ENCODE peak calls at places on chromosome 15, in ten cellular contexts. One of them, this sample, is unnamed.
A peak's percentile ranks its signal among the peaks of the same experiment; 100 is the strongest.

GRCh38 chr15:45230246-45230965 is 21.6 kb upstream of the SLC28A2 start:
- DNase-seq in body of pancreas: no peak
- DNase-seq in cardiac muscle cell: no peak
- DNase-seq in fibroblast of lung: no peak
- DNase-seq in upper lobe of right lung: no peak
- DNase-seq in psoas muscle: no peak
- DNase-seq in tibial artery: no peak
- DNase-seq in OCI-LY7: no peak
- DNase-seq in kidney epithelial cell: no peak
- DNase-seq in neural progenitor cell: no peak
- DNase-seq in this sample: no peak

GRCh38 chr15:74264081-74264501 is 28.0 kb downstream of the CCDC33 start:
- DNase-seq in kidney epithelial cell: no peak
- DNase-seq in cardiac muscle cell: no peak
- DNase-seq in body of pancreas: no peak
- DNase-seq in tibial artery: no peak
- DNase-seq in fibroblast of lung: no peak
- DNase-seq in OCI-LY7: no peak
- DNase-seq in upper lobe of right lung: no peak
- DNase-seq in neural progenitor cell: peak; percentile 43
- DNase-seq in psoas muscle: no peak
- DNase-seq in this sample: no peak

GRCh38 chr15:98221144-98221543 is 260.6 kb downstream of the ARRDC4 start:
- DNase-seq in body of pancreas: no peak
- DNase-seq in fibroblast of lung: no peak
- DNase-seq in kidney epithelial cell: no peak
- DNase-seq in tibial artery: no peak
- DNase-seq in upper lobe of right lung: no peak
- DNase-seq in neural progenitor cell: no peak
- DNase-seq in psoas muscle: no peak
- DNase-seq in OCI-LY7: no peak
- DNase-seq in cardiac muscle cell: no peak
- DNase-seq in this sample: no peak

GRCh38 chr15:31438601-31439265 is 112.1 kb downstream of the KLF13 start:
- DNase-seq in tibial artery: no peak
- DNase-seq in psoas muscle: no peak
- DNase-seq in neural progenitor cell: no peak
- DNase-seq in fibroblast of lung: no peak
- DNase-seq in kidney epithelial cell: no peak
- DNase-seq in upper lobe of right lung: peak; percentile 83
- DNase-seq in cardiac muscle cell: no peak
- DNase-seq in body of pancreas: no peak
- DNase-seq in OCI-LY7: no peak
- DNase-seq in this sample: no peak

GRCh38 chr15:29859293-29859692 is 37.0 kb upstream of the TJP1 start:
- DNase-seq in psoas muscle: no peak
- DNase-seq in OCI-LY7: no peak
- DNase-seq in fibroblast of lung: no peak
- DNase-seq in body of pancreas: no peak
- DNase-seq in tibial artery: no peak
- DNase-seq in neural progenitor cell: no peak
- DNase-seq in kidney epithelial cell: no peak
- DNase-seq in cardiac muscle cell: no peak
- DNase-seq in upper lobe of right lung: no peak
- DNase-seq in this sample: no peak

GRCh38 chr15:93049914-93050534 is 39.0 kb downstream of the RGMA start:
- DNase-seq in OCI-LY7: no peak
- DNase-seq in upper lobe of right lung: no peak
- DNase-seq in psoas muscle: no peak
- DNase-seq in fibroblast of lung: no peak
- DNase-seq in tibial artery: no peak
- DNase-seq in cardiac muscle cell: no peak
- DNase-seq in body of pancreas: no peak
- DNase-seq in neural progenitor cell: no peak
- DNase-seq in kidney epithelial cell: no peak
- DNase-seq in this sample: no peak

GRCh38 chr15:99057697-99058420 is 47.0 kb upstream of the SYNM start:
- DNase-seq in upper lobe of right lung: no peak
- DNase-seq in OCI-LY7: no peak
- DNase-seq in body of pancreas: no peak
- DNase-seq in kidney epithelial cell: no peak
- DNase-seq in psoas muscle: no peak
- DNase-seq in tibial artery: no peak
- DNase-seq in cardiac muscle cell: no peak
- DNase-seq in neural progenitor cell: no peak
- DNase-seq in fibroblast of lung: no peak
- DNase-seq in this sample: peak; percentile 30

GRCh38 chr15:88574062-88574461 is 27.6 kb upstream of the DET1 start:
- DNase-seq in tibial artery: no peak
- DNase-seq in fibroblast of lung: no peak
- DNase-seq in cardiac muscle cell: no peak
- DNase-seq in neural progenitor cell: no peak
- DNase-seq in OCI-LY7: no peak
- DNase-seq in psoas muscle: no peak
- DNase-seq in kidney epithelial cell: no peak
- DNase-seq in body of pancreas: no peak
- DNase-seq in upper lobe of right lung: no peak
- DNase-seq in this sample: no peak

GRCh38 chr15:99586121-99586520 is 20.3 kb downstream of the MEF2A start:
- DNase-seq in tibial artery: no peak
- DNase-seq in kidney epithelial cell: no peak
- DNase-seq in upper lobe of right lung: no peak
- DNase-seq in cardiac muscle cell: no peak
- DNase-seq in psoas muscle: no peak
- DNase-seq in OCI-LY7: no peak
- DNase-seq in fibroblast of lung: no peak
- DNase-seq in body of pancreas: no peak
- DNase-seq in neural progenitor cell: no peak
- DNase-seq in this sample: no peak

GRCh38 chr15:70054366-70054765 is 43.4 kb downstream of the TLE3 start:
- DNase-seq in neural progenitor cell: no peak
- DNase-seq in fibroblast of lung: no peak
- DNase-seq in upper lobe of right lung: no peak
- DNase-seq in OCI-LY7: no peak
- DNase-seq in body of pancreas: no peak
- DNase-seq in psoas muscle: no peak
- DNase-seq in cardiac muscle cell: no peak
- DNase-seq in tibial artery: peak; percentile 51
- DNase-seq in kidney epithelial cell: no peak
- DNase-seq in this sample: no peak

DNA sequence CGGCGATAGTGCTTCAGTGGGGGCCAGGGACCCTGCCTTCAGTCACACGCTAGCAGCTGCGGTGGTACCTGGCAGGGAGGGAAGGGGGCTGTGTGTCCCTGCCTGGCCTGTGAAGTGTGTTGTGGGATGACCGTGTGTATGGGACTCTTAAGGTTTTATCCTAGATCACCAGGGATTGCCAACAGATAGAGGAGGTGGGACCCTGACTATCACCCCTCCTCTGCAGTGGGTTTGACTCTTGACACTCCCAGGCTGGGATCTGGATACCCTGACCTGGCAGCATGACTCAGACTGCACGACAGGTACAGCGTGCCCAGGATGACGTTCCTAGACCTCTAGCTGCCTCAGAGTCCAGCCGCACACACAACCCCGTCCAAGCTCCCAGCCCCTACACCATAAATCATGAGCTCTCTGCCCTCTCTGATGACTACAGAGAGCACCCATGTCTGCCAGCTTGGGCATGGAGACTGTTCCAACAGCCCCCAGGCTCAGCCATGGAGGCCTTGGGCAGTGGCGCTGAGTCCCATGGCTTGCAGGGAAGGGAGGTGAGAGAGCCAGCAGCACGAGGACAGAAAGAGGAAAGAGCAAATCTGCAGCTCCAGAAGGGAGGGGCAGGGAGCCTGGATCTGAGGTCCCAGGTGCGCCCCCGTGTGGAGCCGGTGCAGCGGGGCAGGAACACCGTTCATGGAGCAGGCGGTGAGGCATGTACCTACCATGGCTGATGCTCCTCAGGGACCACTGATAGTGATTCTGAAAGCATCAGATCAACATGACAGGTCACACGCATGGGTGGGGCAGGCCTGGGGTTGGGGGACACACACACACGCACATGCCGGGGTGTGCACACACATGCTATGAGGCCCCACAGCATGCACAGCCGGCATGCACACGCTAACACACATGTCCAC is 71.0 kb downstream of the ADAMTS7 start:
- DNase-seq in OCI-LY7: peak; percentile 85
- DNase-seq in body of pancreas: peak; percentile 70
- DNase-seq in kidney epithelial cell: no peak
- DNase-seq in upper lobe of right lung: peak; percentile 81
- DNase-seq in tibial artery: no peak
- DNase-seq in neural progenitor cell: peak; percentile 84
- DNase-seq in cardiac muscle cell: peak; percentile 38
- DNase-seq in psoas muscle: peak; percentile 57
- DNase-seq in fibroblast of lung: peak; percentile 17
- DNase-seq in this sample: no peak
- TF ChIP-seq CTCF in OCI-LY7: peak; percentile 81
- TF ChIP-seq CTCF in body of pancreas: peak; percentile 27
- TF ChIP-seq CTCF in kidney epithelial cell: peak; percentile 67
- TF ChIP-seq CTCF in upper lobe of right lung: peak; percentile 32
- TF ChIP-seq CTCF in tibial artery: no peak
- TF ChIP-seq CTCF in neural progenitor cell: peak; percentile 59
- TF ChIP-seq CTCF in cardiac muscle cell: peak; percentile 43
- TF ChIP-seq CTCF in psoas muscle: peak; percentile 35
- TF ChIP-seq CTCF in fibroblast of lung: peak; percentile 41
- TF ChIP-seq CTCF in this sample: peak; percentile 36

GRCh38 chr15:51884517-51885236 is 55.2 kb downstream of the TMOD3 start:
- DNase-seq in neural progenitor cell: no peak
- DNase-seq in fibroblast of lung: no peak
- DNase-seq in kidney epithelial cell: no peak
- DNase-seq in upper lobe of right lung: no peak
- DNase-seq in body of pancreas: no peak
- DNase-seq in psoas muscle: no peak
- DNase-seq in tibial artery: no peak
- DNase-seq in cardiac muscle cell: no peak
- DNase-seq in OCI-LY7: no peak
- DNase-seq in this sample: no peak

GRCh38 chr15:51884041-51884440 is 54.6 kb downstream of the TMOD3 start:
- DNase-seq in upper lobe of right lung: no peak
- DNase-seq in cardiac muscle cell: no peak
- DNase-seq in OCI-LY7: no peak
- DNase-seq in neural progenitor cell: no peak
- DNase-seq in psoas muscle: no peak
- DNase-seq in fibroblast of lung: no peak
- DNase-seq in body of pancreas: no peak
- DNase-seq in tibial artery: no peak
- DNase-seq in kidney epithelial cell: no peak
- DNase-seq in this sample: no peak

GRCh38 chr15:51887887-51888592 is 58.6 kb downstream of the TMOD3 start:
- DNase-seq in kidney epithelial cell: no peak
- DNase-seq in fibroblast of lung: no peak
- DNase-seq in upper lobe of right lung: no peak
- DNase-seq in body of pancreas: no peak
- DNase-seq in psoas muscle: no peak
- DNase-seq in tibial artery: no peak
- DNase-seq in OCI-LY7: no peak
- DNase-seq in neural progenitor cell: no peak
- DNase-seq in cardiac muscle cell: no peak
- DNase-seq in this sample: no peak

GRCh38 chr15:51889486-51889885 is 60.0 kb downstream of the TMOD3 start:
- DNase-seq in tibial artery: no peak
- DNase-seq in body of pancreas: no peak
- DNase-seq in OCI-LY7: no peak
- DNase-seq in fibroblast of lung: no peak
- DNase-seq in neural progenitor cell: no peak
- DNase-seq in cardiac muscle cell: no peak
- DNase-seq in upper lobe of right lung: no peak
- DNase-seq in psoas muscle: no peak
- DNase-seq in kidney epithelial cell: no peak
- DNase-seq in this sample: no peak

DNA sequence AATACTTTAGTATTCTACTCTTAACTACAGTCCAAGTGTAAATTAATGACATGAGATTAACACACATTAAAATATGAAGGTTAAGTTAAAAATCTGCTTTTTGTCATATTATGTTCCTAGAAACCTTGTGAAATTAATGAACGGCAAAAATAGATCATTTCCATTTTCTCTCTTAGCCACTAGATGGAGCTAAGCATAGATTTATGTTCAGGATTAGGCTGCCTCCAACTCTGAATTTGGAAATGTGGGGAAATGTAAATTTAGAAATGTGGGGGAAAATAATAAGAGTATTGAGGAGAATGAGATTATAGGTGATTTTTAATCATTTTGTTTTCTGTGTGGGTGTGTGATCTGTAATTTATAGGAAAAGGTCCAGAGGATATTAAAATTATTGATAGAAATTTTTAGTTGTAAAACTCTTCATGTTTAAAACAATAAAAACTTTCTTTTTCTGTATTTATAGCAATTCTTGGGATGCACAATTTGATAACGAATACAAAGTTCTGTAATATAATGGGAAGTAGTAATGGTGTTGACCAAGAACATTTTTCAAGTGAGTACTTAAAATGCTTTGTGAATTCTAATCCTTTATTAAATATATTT is 59.2 kb downstream of the TMOD3 start:
- DNase-seq in neural progenitor cell: peak; percentile 12
- DNase-seq in OCI-LY7: peak; percentile 41
- DNase-seq in fibroblast of lung: peak; percentile 49
- DNase-seq in tibial artery: no peak
- DNase-seq in body of pancreas: no peak
- DNase-seq in upper lobe of right lung: no peak
- DNase-seq in kidney epithelial cell: no peak
- DNase-seq in psoas muscle: no peak
- DNase-seq in cardiac muscle cell: peak; percentile 44
- DNase-seq in this sample: no peak
- H3K36me3 ChIP-seq in neural progenitor cell: no peaks in the 10 kb centered on the region
- H3K36me3 ChIP-seq in OCI-LY7: peaks cover 28% of the 10 kb centered on the region
- H3K36me3 ChIP-seq in fibroblast of lung: peaks cover 2% of the 10 kb centered on the region
- H3K36me3 ChIP-seq in tibial artery: peaks cover 11% of the 10 kb centered on the region
- H3K36me3 ChIP-seq in body of pancreas: no peaks in the 10 kb centered on the region
- H3K36me3 ChIP-seq in upper lobe of right lung: peaks cover 49% of the 10 kb centered on the region
- H3K36me3 ChIP-seq in kidney epithelial cell: peaks cover 1% of the 10 kb centered on the region
- H3K36me3 ChIP-seq in psoas muscle: peaks cover 33% of the 10 kb centered on the region
- H3K36me3 ChIP-seq in cardiac muscle cell: no peaks in the 10 kb centered on the region
- H3K36me3 ChIP-seq in this sample: peaks cover 61% of the 10 kb centered on the region

GRCh38 chr15:68526784-68527183 is 52.0 kb upstream of the CORO2B start:
- DNase-seq in cardiac muscle cell: no peak
- DNase-seq in neural progenitor cell: no peak
- DNase-seq in fibroblast of lung: no peak
- DNase-seq in tibial artery: no peak
- DNase-seq in psoas muscle: no peak
- DNase-seq in kidney epithelial cell: no peak
- DNase-seq in upper lobe of right lung: no peak
- DNase-seq in body of pancreas: no peak
- DNase-seq in OCI-LY7: peak; percentile 11
- DNase-seq in this sample: no peak
- H3K4me3 ChIP-seq in cardiac muscle cell: no peak overlapping the region
- H3K4me3 ChIP-seq in neural progenitor cell: no peak overlapping the region
- H3K4me3 ChIP-seq in fibroblast of lung: no peak overlapping the region
- H3K4me3 ChIP-seq in tibial artery: no peak overlapping the region
- H3K4me3 ChIP-seq in psoas muscle: no peak overlapping the region
- H3K4me3 ChIP-seq in kidney epithelial cell: no peak overlapping the region
- H3K4me3 ChIP-seq in upper lobe of right lung: no peak overlapping the region
- H3K4me3 ChIP-seq in body of pancreas: no peak overlapping the region
- H3K4me3 ChIP-seq in OCI-LY7: no peak overlapping the region
- H3K4me3 ChIP-seq in this sample: no peak overlapping the region

DNA sequence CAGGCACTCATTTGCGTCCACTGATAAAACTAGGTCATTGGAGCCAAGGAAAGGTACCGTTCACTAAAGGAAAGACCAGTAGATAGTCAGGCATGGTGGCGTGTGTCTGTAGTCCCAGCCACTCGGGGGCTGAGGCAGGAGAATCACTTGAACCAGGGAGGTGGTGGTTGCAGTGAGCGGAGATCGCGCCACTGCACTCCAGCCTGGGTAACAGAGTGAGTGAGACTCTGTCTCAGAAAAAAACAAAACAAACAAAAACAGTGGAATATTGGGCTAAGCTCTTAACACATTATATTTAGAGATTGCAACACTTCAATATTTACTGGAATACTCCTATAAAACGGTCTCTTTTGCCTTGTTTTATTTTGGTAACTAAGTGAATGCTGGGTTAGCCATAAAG is 17.4 kb downstream of the MAP2K1 start:
- DNase-seq in upper lobe of right lung: no peak
- DNase-seq in cardiac muscle cell: no peak
- DNase-seq in OCI-LY7: no peak
- DNase-seq in psoas muscle: no peak
- DNase-seq in tibial artery: no peak
- DNase-seq in kidney epithelial cell: no peak
- DNase-seq in fibroblast of lung: no peak
- DNase-seq in neural progenitor cell: no peak
- DNase-seq in body of pancreas: no peak
- DNase-seq in this sample: no peak
- TF ChIP-seq CTCF in upper lobe of right lung: no peak
- TF ChIP-seq CTCF in cardiac muscle cell: no peak
- TF ChIP-seq CTCF in OCI-LY7: no peak
- TF ChIP-seq CTCF in psoas muscle: no peak
- TF ChIP-seq CTCF in tibial artery: no peak
- TF ChIP-seq CTCF in kidney epithelial cell: no peak
- TF ChIP-seq CTCF in fibroblast of lung: no peak
- TF ChIP-seq CTCF in neural progenitor cell: no peak
- TF ChIP-seq CTCF in body of pancreas: no peak
- TF ChIP-seq CTCF in this sample: no peak